ENCODE peak calls at places on chromosomes 2 and 18, in six cellular contexts. C is B cell, M is GM06990, I is epithelial cell of proximal tubule, A is cardiac fibroblast, O is upper lobe of right lung. D is an unnamed sample.

GRCh38 chr2:58063641-58064040 is 17.0 kb downstream of the VRK2 start:
- DNase-seq in A (peak; percentile 76), C (no peak), I (peak; percentile 62), O (no peak), M (no peak), D (no peak)

GRCh38 chr18:11005528-11005927 is 143.8 kb downstream of the PIEZO2 start:
- DNase-seq in M (no peak), I (no peak), O (no peak), C (no peak), A (peak; percentile 86), D (no peak)

GRCh38 chr18:41121116-41121826 is 833.8 kb upstream of the PIK3C3 start:
- DNase-seq in I (no peak), M (no peak), O (no peak), A (peak; percentile 77), C (no peak), D (no peak)

GRCh38 chr2:71614976-71615768 is 161.8 kb downstream of the DYSF start:
- DNase-seq in O (peak; percentile 69), A (peak; percentile 66), I (no peak), M (no peak), C (no peak), D (no peak)

GRCh38 chr18:56576826-56577573 is 61.4 kb downstream of the TXNL1 start:
- DNase-seq in M (no peak), C (no peak), O (no peak), A (no peak), I (no peak), D (no peak)

GRCh38 chr18:35376393-35376741 is 770 bp downstream of the ZNF396 start:
- DNase-seq in O (peak; percentile 73), I (no peak), A (no peak), C (peak; percentile 60), M (no peak), D (peak; percentile 64)

GRCh38 chr2:59029058-59029457 is 787.9 kb upstream of the FANCL start:
- DNase-seq in O (no peak), I (no peak), A (no peak), C (no peak), M (no peak), D (no peak)

GRCh38 chr18:23302852-23303527 is 150.1 kb upstream of the RIOK3 start:
- DNase-seq in C (no peak), O (no peak), A (peak; percentile 94), I (peak; percentile 25), M (no peak), D (no peak)

GRCh38 chr2:28150211-28150879 is 242.3 kb upstream of the FOSL2 start:
- DNase-seq in O (no peak), M (no peak), C (no peak), A (no peak), I (no peak), D (no peak)

GRCh38 chr2:54601339-54601738 is 122.1 kb upstream of the EML6 start:
- DNase-seq in I (peak; percentile 98), A (no peak), M (no peak), O (no peak), C (no peak), D (no peak)

GRCh38 chr18:36888778-36889177 is 59.9 kb downstream of the KIAA1328 start:
- DNase-seq in I (no peak), C (no peak), M (no peak), A (no peak), O (no peak), D (no peak)

GRCh38 chr2:38443021-38443541 is 66.0 kb upstream of the ATL2 start:
- DNase-seq in A (no peak), O (no peak), M (no peak), C (no peak), I (no peak), D (no peak)

GRCh38 chr2:232761301-232761907 is 15.0 kb downstream of the KCNJ13 start:
- DNase-seq in A (peak; percentile 55), I (no peak), C (peak; percentile 54), O (no peak), M (no peak), D (peak; percentile 32)

GRCh38 chr2:233338046-233338445 is 16.2 kb upstream of the DGKD start:
- DNase-seq in A (no peak), O (peak; percentile 21), C (no peak), M (no peak), I (no peak), D (no peak)

GRCh38 chr2:51711761-51712160 is 679.8 kb upstream of the NRXN1 start:
- DNase-seq in M (no peak), C (no peak), O (no peak), I (no peak), A (peak; percentile 71), D (no peak)

GRCh38 chr2:105143467-105144127 is 97.9 kb upstream of the GPR45 start:
- DNase-seq in O (no peak), C (peak; percentile 70), I (no peak), A (no peak), M (no peak), D (peak; percentile 52)

DNA sequence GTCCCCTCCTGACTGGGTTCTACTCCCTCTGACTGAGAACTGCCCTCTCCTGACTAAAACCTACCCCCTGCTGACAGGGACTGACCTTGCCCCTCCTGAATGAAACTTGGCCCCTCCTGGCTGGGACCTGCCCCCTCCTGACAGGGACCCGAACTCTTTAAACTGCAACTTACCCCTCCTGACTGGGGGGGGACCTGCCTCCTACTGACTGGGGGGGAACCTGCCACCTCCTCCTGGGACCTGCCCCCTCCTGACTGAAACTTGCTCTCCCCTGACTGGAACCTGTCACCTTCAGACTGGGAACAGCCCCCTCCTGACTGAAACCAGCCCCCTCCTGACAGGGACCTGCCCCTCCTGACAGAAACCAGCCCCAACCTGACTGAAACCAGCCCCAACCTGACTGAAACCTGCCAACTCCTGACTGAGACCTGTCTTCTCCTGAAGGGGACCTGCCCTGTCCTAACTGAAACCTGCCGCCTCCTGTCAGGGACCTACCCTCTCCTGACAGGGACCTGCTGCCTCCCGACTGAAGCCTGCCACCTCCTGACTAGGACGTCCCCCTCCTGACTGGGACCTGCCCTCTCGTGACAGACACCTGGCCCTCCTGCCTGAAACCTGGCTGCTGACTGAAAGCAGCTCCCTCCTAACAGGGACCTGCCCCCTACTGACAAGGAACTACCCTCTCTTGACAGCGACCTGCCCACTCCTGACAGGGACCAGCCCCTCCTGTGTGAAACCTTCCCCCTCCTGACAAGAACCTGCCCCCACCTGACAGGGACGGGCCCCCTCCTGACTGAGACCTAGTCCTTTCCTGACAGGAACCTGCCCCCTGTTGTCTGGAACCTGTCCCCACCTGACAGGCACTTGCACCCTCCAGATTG is 87.1 kb downstream of the PXDN start:
- DNase-seq in M (no peak), C (no peak), I (no peak), A (no peak), O (no peak), D (no peak)
- TF ChIP-seq CTCF in M (no peak), C (no peak), I (no peak), A (no peak), O (no peak), D (no peak)

GRCh38 chr18:45213040-45213333 is 402.3 kb upstream of the SLC14A2 start:
- DNase-seq in A (no peak), I (no peak), M (no peak), C (no peak), O (no peak), D (no peak)
- TF ChIP-seq CTCF in A (no peak), I (no peak), M (no peak), C (peak; percentile 68), O (no peak), D (no peak)

GRCh38 chr18:59820663-59821062 is 79.1 kb upstream of the PMAIP1 start:
- DNase-seq in A (peak; percentile 31), I (no peak), M (no peak), C (no peak), O (no peak), D (no peak)

GRCh38 chr18:59818769-59819168 is 81.0 kb upstream of the PMAIP1 start:
- DNase-seq in C (no peak), O (no peak), I (no peak), A (no peak), M (no peak), D (no peak)

GRCh38 chr18:59822612-59823275 is 77.1 kb upstream of the PMAIP1 start:
- DNase-seq in O (no peak), A (peak; percentile 26), M (no peak), C (no peak), I (no peak), D (no peak)

GRCh38 chr18:59821983-59822382 is 77.8 kb upstream of the PMAIP1 start:
- DNase-seq in M (no peak), O (no peak), I (no peak), A (peak; percentile 48), C (no peak), D (no peak)

DNA sequence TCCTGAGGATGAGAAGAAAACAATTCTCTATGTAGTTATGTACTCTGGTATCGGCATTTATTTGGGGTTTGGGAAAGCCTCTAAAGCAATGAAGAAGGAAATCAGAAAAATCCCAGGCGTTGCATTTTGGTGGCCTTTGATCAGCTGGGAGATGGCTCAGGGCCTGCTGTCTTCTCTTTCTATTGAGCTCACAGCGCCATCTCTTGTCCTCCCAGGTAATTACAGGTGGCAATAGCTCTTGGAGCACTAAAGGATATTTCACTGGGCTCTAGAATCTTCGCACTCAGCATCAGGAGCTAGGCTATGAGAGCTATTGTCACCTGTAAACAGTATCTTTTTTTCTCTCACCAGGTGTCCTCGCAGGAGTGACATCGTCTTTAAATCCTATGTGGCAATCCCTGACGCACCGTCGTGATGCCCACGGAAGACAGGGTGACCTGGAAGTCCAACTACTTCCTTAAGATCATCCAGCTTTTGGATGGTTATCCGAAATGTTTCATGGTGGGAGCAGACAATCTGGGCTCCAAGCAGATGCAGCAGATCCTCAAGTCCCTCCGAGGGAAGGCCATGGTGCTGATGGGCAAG is 76.1 kb upstream of the PMAIP1 start:
- DNase-seq in C (peak; percentile 27), O (no peak), M (no peak), I (no peak), A (peak; percentile 91), D (peak; percentile 47)
- TF ChIP-seq CTCF in C (peak; percentile 53), O (peak; percentile 79), M (peak; percentile 71), I (peak; percentile 95), A (peak; percentile 88), D (peak; percentile 80)

GRCh38 chr18:78683191-78684010 is 296.2 kb upstream of the SALL3 start:
- DNase-seq in C (no peak), I (no peak), M (no peak), O (no peak), A (no peak), D (no peak)
- TF ChIP-seq CTCF in C (no peak), I (no peak), M (no peak), O (no peak), A (no peak), D (no peak)

DNA sequence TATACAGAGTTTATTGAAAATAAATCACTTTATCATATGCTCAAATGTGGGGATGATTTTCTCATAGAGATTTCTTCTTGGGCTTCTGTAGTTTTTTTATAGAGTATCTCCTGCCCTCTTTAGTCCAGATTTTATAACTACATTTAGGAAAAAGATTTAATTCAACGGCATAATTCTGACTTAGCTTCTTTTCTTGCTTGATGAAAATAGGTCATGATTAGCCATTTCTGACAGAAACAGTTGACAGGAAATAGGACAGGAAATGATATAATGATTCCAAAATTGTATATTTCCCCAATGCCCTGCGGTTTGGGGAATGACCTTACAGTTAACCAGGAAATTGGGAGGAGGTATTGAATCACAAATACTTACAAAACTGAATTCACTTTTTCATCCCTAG is 1531.9 kb upstream of the ACVR2A start:
- DNase-seq in O (no peak), A (peak; percentile 73), C (no peak), M (no peak), I (no peak), D (no peak)
- TF ChIP-seq CTCF in O (peak; percentile 30), A (no peak), C (no peak), M (no peak), I (no peak), D (no peak)